ENCODE peak calls at places on chromosomes 3 and 15, in ten cellular contexts. One of them, this sample, is unnamed.

GRCh38 chr3:48411041-48411588 is 18.8 kb downstream of the PLXNB1 start:
- DNase-seq in AG04450: no peak
- DNase-seq in right lobe of liver: peak
- DNase-seq in fibroblast of lung: no peak
- DNase-seq in cardiac fibroblast: no peak
- DNase-seq in adipocyte: no peak
- DNase-seq in hepatocyte: no peak
- DNase-seq in esophagus squamous epithelium: no peak
- DNase-seq in GM12864: no peak
- DNase-seq in neural progenitor cell: no peak
- DNase-seq in this sample: no peak

GRCh38 chr3:10194328-10195071 is 29.8 kb downstream of the IRAK2 start:
- DNase-seq in AG04450: no peak
- DNase-seq in right lobe of liver: no peak
- DNase-seq in fibroblast of lung: no peak
- DNase-seq in cardiac fibroblast: no peak
- DNase-seq in adipocyte: peak
- DNase-seq in hepatocyte: no peak
- DNase-seq in esophagus squamous epithelium: no peak
- DNase-seq in GM12864: peak
- DNase-seq in neural progenitor cell: no peak
- DNase-seq in this sample: peak

GRCh38 chr15:101397521-101398003 is 91.9 kb downstream of the PCSK6 start:
- DNase-seq in AG04450: no peak
- DNase-seq in right lobe of liver: no peak
- DNase-seq in fibroblast of lung: no peak
- DNase-seq in cardiac fibroblast: no peak
- DNase-seq in adipocyte: no peak
- DNase-seq in hepatocyte: no peak
- DNase-seq in esophagus squamous epithelium: no peak
- DNase-seq in GM12864: no peak
- DNase-seq in neural progenitor cell: no peak
- DNase-seq in this sample: no peak

GRCh38 chr15:62365795-62366442 is 200.8 kb upstream of the C2CD4B start:
- DNase-seq in AG04450: no peak
- DNase-seq in right lobe of liver: no peak
- DNase-seq in fibroblast of lung: no peak
- DNase-seq in cardiac fibroblast: no peak
- DNase-seq in adipocyte: no peak
- DNase-seq in hepatocyte: peak
- DNase-seq in esophagus squamous epithelium: no peak
- DNase-seq in GM12864: no peak
- DNase-seq in neural progenitor cell: no peak
- DNase-seq in this sample: no peak

GRCh38 chr3:108185536-108185935 is 36.7 kb downstream of the IFT57 start:
- DNase-seq in AG04450: no peak
- DNase-seq in right lobe of liver: no peak
- DNase-seq in fibroblast of lung: no peak
- DNase-seq in cardiac fibroblast: no peak
- DNase-seq in adipocyte: no peak
- DNase-seq in hepatocyte: no peak
- DNase-seq in esophagus squamous epithelium: no peak
- DNase-seq in GM12864: no peak
- DNase-seq in neural progenitor cell: no peak
- DNase-seq in this sample: no peak

GRCh38 chr3:18443670-18444596 is 18.8 kb upstream of the SATB1 start:
- DNase-seq in AG04450: no peak
- DNase-seq in right lobe of liver: peak
- DNase-seq in fibroblast of lung: peak
- DNase-seq in cardiac fibroblast: no peak
- DNase-seq in adipocyte: peak
- DNase-seq in hepatocyte: peak
- DNase-seq in esophagus squamous epithelium: no peak
- DNase-seq in GM12864: no peak
- DNase-seq in neural progenitor cell: peak
- DNase-seq in this sample: peak

GRCh38 chr3:141095546-141095937 is 44.4 kb downstream of the SPSB4 start:
- DNase-seq in AG04450: no peak
- DNase-seq in right lobe of liver: no peak
- DNase-seq in fibroblast of lung: no peak
- DNase-seq in cardiac fibroblast: no peak
- DNase-seq in adipocyte: no peak
- DNase-seq in hepatocyte: no peak
- DNase-seq in esophagus squamous epithelium: no peak
- DNase-seq in GM12864: no peak
- DNase-seq in neural progenitor cell: no peak
- DNase-seq in this sample: no peak

GRCh38 chr3:13782501-13782900 is 97.4 kb downstream of the WNT7A start:
- DNase-seq in AG04450: no peak
- DNase-seq in right lobe of liver: no peak
- DNase-seq in fibroblast of lung: no peak
- DNase-seq in cardiac fibroblast: no peak
- DNase-seq in adipocyte: no peak
- DNase-seq in hepatocyte: no peak
- DNase-seq in esophagus squamous epithelium: no peak
- DNase-seq in GM12864: no peak
- DNase-seq in neural progenitor cell: no peak
- DNase-seq in this sample: no peak

GRCh38 chr15:82540984-82541431 is 751 bp upstream of the RPS17 start:
- DNase-seq in AG04450: no peak
- DNase-seq in right lobe of liver: no peak
- DNase-seq in fibroblast of lung: peak
- DNase-seq in cardiac fibroblast: no peak
- DNase-seq in adipocyte: peak
- DNase-seq in hepatocyte: peak
- DNase-seq in esophagus squamous epithelium: no peak
- DNase-seq in GM12864: no peak
- DNase-seq in neural progenitor cell: peak
- DNase-seq in this sample: no peak

GRCh38 chr15:62462268-62462667 is 297.2 kb upstream of the C2CD4B start:
- DNase-seq in AG04450: no peak
- DNase-seq in right lobe of liver: no peak
- DNase-seq in fibroblast of lung: no peak
- DNase-seq in cardiac fibroblast: no peak
- DNase-seq in adipocyte: no peak
- DNase-seq in hepatocyte: no peak
- DNase-seq in esophagus squamous epithelium: no peak
- DNase-seq in GM12864: no peak
- DNase-seq in neural progenitor cell: no peak
- DNase-seq in this sample: peak

GRCh38 chr3:52388933-52389332 is 56.0 kb downstream of the SEMA3G start:
- DNase-seq in AG04450: no peak
- DNase-seq in right lobe of liver: no peak
- DNase-seq in fibroblast of lung: no peak
- DNase-seq in cardiac fibroblast: no peak
- DNase-seq in adipocyte: no peak
- DNase-seq in hepatocyte: no peak
- DNase-seq in esophagus squamous epithelium: no peak
- DNase-seq in GM12864: no peak
- DNase-seq in neural progenitor cell: no peak
- DNase-seq in this sample: no peak

GRCh38 chr3:59143447-59143846 is 93.6 kb upstream of the CFAP20DC start:
- DNase-seq in AG04450: no peak
- DNase-seq in right lobe of liver: no peak
- DNase-seq in fibroblast of lung: no peak
- DNase-seq in cardiac fibroblast: no peak
- DNase-seq in adipocyte: no peak
- DNase-seq in hepatocyte: no peak
- DNase-seq in esophagus squamous epithelium: no peak
- DNase-seq in GM12864: no peak
- DNase-seq in neural progenitor cell: no peak
- DNase-seq in this sample: no peak

GRCh38 chr3:41662288-41662687 is 299.6 kb downstream of the ULK4 start:
- DNase-seq in AG04450: no peak
- DNase-seq in right lobe of liver: no peak
- DNase-seq in fibroblast of lung: peak
- DNase-seq in cardiac fibroblast: no peak
- DNase-seq in adipocyte: peak
- DNase-seq in hepatocyte: no peak
- DNase-seq in esophagus squamous epithelium: no peak
- DNase-seq in GM12864: no peak
- DNase-seq in neural progenitor cell: no peak
- DNase-seq in this sample: no peak

GRCh38 chr3:167091186-167091585 is 288.9 kb downstream of the ZBBX start:
- DNase-seq in AG04450: no peak
- DNase-seq in right lobe of liver: no peak
- DNase-seq in fibroblast of lung: no peak
- DNase-seq in cardiac fibroblast: no peak
- DNase-seq in adipocyte: no peak
- DNase-seq in hepatocyte: no peak
- DNase-seq in esophagus squamous epithelium: no peak
- DNase-seq in GM12864: no peak
- DNase-seq in neural progenitor cell: no peak
- DNase-seq in this sample: no peak

GRCh38 chr15:90603893-90604292 is 74.2 kb downstream of the CRTC3 start:
- DNase-seq in AG04450: no peak
- DNase-seq in right lobe of liver: no peak
- DNase-seq in fibroblast of lung: no peak
- DNase-seq in cardiac fibroblast: peak
- DNase-seq in adipocyte: peak
- DNase-seq in hepatocyte: no peak
- DNase-seq in esophagus squamous epithelium: no peak
- DNase-seq in GM12864: no peak
- DNase-seq in neural progenitor cell: no peak
- DNase-seq in this sample: no peak

GRCh38 chr3:112090899-112091586 is 4.9 kb downstream of the C3orf52 start:
- DNase-seq in AG04450: no peak
- DNase-seq in right lobe of liver: no peak
- DNase-seq in fibroblast of lung: no peak
- DNase-seq in cardiac fibroblast: no peak
- DNase-seq in adipocyte: no peak
- DNase-seq in hepatocyte: peak
- DNase-seq in esophagus squamous epithelium: no peak
- DNase-seq in GM12864: no peak
- DNase-seq in neural progenitor cell: no peak
- DNase-seq in this sample: no peak
- H3K4me3 ChIP-seq in AG04450: no peak
- H3K4me3 ChIP-seq in right lobe of liver: no peak
- H3K4me3 ChIP-seq in fibroblast of lung: no peak
- H3K4me3 ChIP-seq in cardiac fibroblast: no peak
- H3K4me3 ChIP-seq in adipocyte: no peak
- H3K4me3 ChIP-seq in hepatocyte: no peak
- H3K4me3 ChIP-seq in esophagus squamous epithelium: no peak
- H3K4me3 ChIP-seq in GM12864: no peak
- H3K4me3 ChIP-seq in neural progenitor cell: no peak
- H3K4me3 ChIP-seq in this sample: no peak

GRCh38 chr3:32431481-32431880 is 39.8 kb downstream of the CMTM7 start:
- DNase-seq in AG04450: no peak
- DNase-seq in right lobe of liver: no peak
- DNase-seq in fibroblast of lung: no peak
- DNase-seq in cardiac fibroblast: no peak
- DNase-seq in adipocyte: no peak
- DNase-seq in hepatocyte: no peak
- DNase-seq in esophagus squamous epithelium: no peak
- DNase-seq in GM12864: no peak
- DNase-seq in neural progenitor cell: no peak
- DNase-seq in this sample: no peak

GRCh38 chr3:32432045-32432710 is 40.5 kb downstream of the CMTM7 start:
- DNase-seq in AG04450: no peak
- DNase-seq in right lobe of liver: no peak
- DNase-seq in fibroblast of lung: no peak
- DNase-seq in cardiac fibroblast: no peak
- DNase-seq in adipocyte: no peak
- DNase-seq in hepatocyte: no peak
- DNase-seq in esophagus squamous epithelium: no peak
- DNase-seq in GM12864: no peak
- DNase-seq in neural progenitor cell: no peak
- DNase-seq in this sample: no peak

GRCh38 chr3:32428092-32429068 is 36.7 kb downstream of the CMTM7 start:
- DNase-seq in AG04450: no peak
- DNase-seq in right lobe of liver: no peak
- DNase-seq in fibroblast of lung: no peak
- DNase-seq in cardiac fibroblast: no peak
- DNase-seq in adipocyte: no peak
- DNase-seq in hepatocyte: no peak
- DNase-seq in esophagus squamous epithelium: no peak
- DNase-seq in GM12864: no peak
- DNase-seq in neural progenitor cell: no peak
- DNase-seq in this sample: no peak

GRCh38 chr3:32432711-32433530 is 41.3 kb downstream of the CMTM7 start:
- DNase-seq in AG04450: no peak
- DNase-seq in right lobe of liver: no peak
- DNase-seq in fibroblast of lung: no peak
- DNase-seq in cardiac fibroblast: peak
- DNase-seq in adipocyte: peak
- DNase-seq in hepatocyte: no peak
- DNase-seq in esophagus squamous epithelium: no peak
- DNase-seq in GM12864: no peak
- DNase-seq in neural progenitor cell: no peak
- DNase-seq in this sample: no peak

GRCh38 chr3:32430900-32431299 is 39.2 kb downstream of the CMTM7 start:
- DNase-seq in AG04450: no peak
- DNase-seq in right lobe of liver: no peak
- DNase-seq in fibroblast of lung: no peak
- DNase-seq in cardiac fibroblast: no peak
- DNase-seq in adipocyte: no peak
- DNase-seq in hepatocyte: no peak
- DNase-seq in esophagus squamous epithelium: no peak
- DNase-seq in GM12864: no peak
- DNase-seq in neural progenitor cell: no peak
- DNase-seq in this sample: no peak
- H3K4me3 ChIP-seq in AG04450: no peak
- H3K4me3 ChIP-seq in right lobe of liver: no peak
- H3K4me3 ChIP-seq in fibroblast of lung: no peak
- H3K4me3 ChIP-seq in cardiac fibroblast: no peak
- H3K4me3 ChIP-seq in adipocyte: no peak
- H3K4me3 ChIP-seq in hepatocyte: no peak
- H3K4me3 ChIP-seq in esophagus squamous epithelium: no peak
- H3K4me3 ChIP-seq in GM12864: no peak
- H3K4me3 ChIP-seq in neural progenitor cell: no peak
- H3K4me3 ChIP-seq in this sample: no peak

GRCh38 chr3:63910873-63911272 is 1.3 kb downstream of the SCAANT1 start:
- DNase-seq in AG04450: no peak
- DNase-seq in right lobe of liver: no peak
- DNase-seq in fibroblast of lung: peak
- DNase-seq in cardiac fibroblast: no peak
- DNase-seq in adipocyte: no peak
- DNase-seq in hepatocyte: no peak
- DNase-seq in esophagus squamous epithelium: no peak
- DNase-seq in GM12864: no peak
- DNase-seq in neural progenitor cell: no peak
- DNase-seq in this sample: no peak
- H3K4me3 ChIP-seq in AG04450: peak
- H3K4me3 ChIP-seq in right lobe of liver: peak
- H3K4me3 ChIP-seq in fibroblast of lung: peak
- H3K4me3 ChIP-seq in cardiac fibroblast: peak
- H3K4me3 ChIP-seq in adipocyte: peak
- H3K4me3 ChIP-seq in hepatocyte: no peak
- H3K4me3 ChIP-seq in esophagus squamous epithelium: peak
- H3K4me3 ChIP-seq in GM12864: peak
- H3K4me3 ChIP-seq in neural progenitor cell: peak
- H3K4me3 ChIP-seq in this sample: peak

DNA sequence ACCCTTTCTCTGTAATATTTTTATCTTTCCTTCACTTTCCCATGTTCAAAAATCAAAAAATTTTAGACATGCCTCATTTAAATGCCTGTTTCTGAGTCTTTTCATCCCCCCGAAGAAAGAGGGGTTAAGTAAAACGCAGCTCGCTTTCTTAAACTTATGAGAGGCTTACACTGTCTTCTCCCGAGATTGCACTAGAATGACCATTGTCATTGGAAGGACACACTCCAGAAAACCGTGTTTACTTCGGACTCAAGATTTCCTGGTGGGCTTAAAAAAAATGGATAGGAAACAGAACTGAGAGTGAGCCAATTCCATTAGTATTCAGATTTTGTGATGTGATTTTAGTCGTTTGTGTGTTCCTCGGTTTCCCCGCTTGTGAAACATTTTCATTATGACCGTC is 1.3 kb downstream of the CRYBG3 start:
- DNase-seq in AG04450: no peak
- DNase-seq in right lobe of liver: no peak
- DNase-seq in fibroblast of lung: no peak
- DNase-seq in cardiac fibroblast: no peak
- DNase-seq in adipocyte: no peak
- DNase-seq in hepatocyte: no peak
- DNase-seq in esophagus squamous epithelium: no peak
- DNase-seq in GM12864: no peak
- DNase-seq in neural progenitor cell: no peak
- DNase-seq in this sample: no peak
- H3K4me3 ChIP-seq in AG04450: peak
- H3K4me3 ChIP-seq in right lobe of liver: peak
- H3K4me3 ChIP-seq in fibroblast of lung: peak
- H3K4me3 ChIP-seq in cardiac fibroblast: peak
- H3K4me3 ChIP-seq in adipocyte: peak
- H3K4me3 ChIP-seq in hepatocyte: peak
- H3K4me3 ChIP-seq in esophagus squamous epithelium: peak
- H3K4me3 ChIP-seq in GM12864: peak
- H3K4me3 ChIP-seq in neural progenitor cell: peak
- H3K4me3 ChIP-seq in this sample: peak